ENCODE peak calls at places on chromosomes 3 and 15, in nine cellular contexts. T is H9; F is ovary; W is fibroblast of mammary gland; I is neural crest cell; Q is mesothelial cell of epicardium; O is OCI-LY7; K is CD4-positive, alpha-beta T cell; H is heart left ventricle. C is an unnamed sample.

GRCh38 chr3:61894988-61895935 is 333.9 kb downstream of the PTPRG start:
- DNase-seq in T (peak; percentile 53), F (no peak), W (peak; percentile 96), I (no peak), Q (peak; percentile 25), O (peak; percentile 59), K (peak; percentile 2), H (peak; percentile 74), C (peak; percentile 85)

GRCh38 chr15:60973637-60974415 is 255.3 kb downstream of the RORA start:
- DNase-seq in T (no peak), F (no peak), W (peak; percentile 87), I (no peak), Q (no peak), O (no peak), K (no peak), H (no peak), C (peak; percentile 61)

GRCh38 chr3:179108091-179108490 is 36.5 kb upstream of the ZMAT3 start:
- DNase-seq in T (no peak), F (no peak), W (peak; percentile 47), I (no peak), Q (no peak), O (no peak), K (no peak), H (no peak), C (peak; percentile 75)

GRCh38 chr15:79743032-79743431 is 153.8 kb downstream of the MTHFS start:
- DNase-seq in T (no peak), F (no peak), W (peak; percentile 19), I (no peak), Q (no peak), O (no peak), K (no peak), H (no peak), C (no peak)

GRCh38 chr3:137105277-137105977 is 147.6 kb downstream of the IL20RB start:
- DNase-seq in T (no peak), F (no peak), W (peak; percentile 66), I (peak; percentile 39), Q (no peak), O (peak; percentile 70), K (no peak), H (no peak), C (peak; percentile 77)

GRCh38 chr3:115790759-115791158 is 167.4 kb downstream of the GAP43 start:
- DNase-seq in T (no peak), F (no peak), W (peak; percentile 99), I (no peak), Q (no peak), O (no peak), K (peak; percentile 29), H (peak; percentile 35), C (peak; percentile 96)

GRCh38 chr15:90648137-90649070 is 68.7 kb upstream of the BLM start:
- DNase-seq in T (no peak), F (no peak), W (peak; percentile 89), I (peak; percentile 51), Q (no peak), O (peak; percentile 84), K (peak; percentile 33), H (peak; percentile 78), C (peak; percentile 80)

GRCh38 chr15:68417897-68418296 is 14.1 kb downstream of the ITGA11 start:
- DNase-seq in T (peak; percentile 4), F (no peak), W (no peak), I (no peak), Q (no peak), O (no peak), K (no peak), H (no peak), C (peak; percentile 50)

GRCh38 chr15:78087944-78088772 is 4.2 kb upstream of the SH2D7 start:
- DNase-seq in T (no peak), F (peak; percentile 7), W (no peak), I (no peak), Q (no peak), O (peak; percentile 64), K (no peak), H (peak; percentile 15), C (no peak)

GRCh38 chr3:36900474-36901443 is 44.1 kb downstream of the TRANK1 start:
- DNase-seq in T (no peak), F (no peak), W (no peak), I (no peak), Q (no peak), O (peak; percentile 58), K (no peak), H (no peak), C (no peak)

GRCh38 chr3:142098974-142099373 is 50.4 kb downstream of the TFDP2 start:
- DNase-seq in T (no peak), F (no peak), W (no peak), I (no peak), Q (no peak), O (peak; percentile 35), K (no peak), H (no peak), C (no peak)

GRCh38 chr3:131303848-131304247 is 77.7 kb upstream of the NUDT16 start:
- DNase-seq in T (no peak), F (no peak), W (peak; percentile 33), I (no peak), Q (no peak), O (no peak), K (no peak), H (no peak), C (peak; percentile 33)

GRCh38 chr3:127984241-127984975 is 67.8 kb upstream of the SEC61A1 start:
- DNase-seq in T (no peak), F (no peak), W (no peak), I (no peak), Q (no peak), O (no peak), K (no peak), H (no peak), C (no peak)

GRCh38 chr3:55485208-55485791 is 1.8 kb downstream of the WNT5A start:
- DNase-seq in T (peak; percentile 88), F (peak; percentile 91), W (peak; percentile 85), I (peak; percentile 80), Q (peak; percentile 80), O (peak; percentile 90), K (no peak), H (peak; percentile 74), C (peak; percentile 89)

GRCh38 chr3:122947621-122948202 is 79.9 kb downstream of the SEMA5B start:
- DNase-seq in T (no peak), F (no peak), W (peak; percentile 41), I (no peak), Q (no peak), O (no peak), K (no peak), H (no peak), C (peak; percentile 70)

GRCh38 chr3:183698760-183699159 is 1.2 kb downstream of the YEATS2 start:
- DNase-seq in T (no peak), F (no peak), W (peak; percentile 43), I (no peak), Q (no peak), O (peak; percentile 51), K (no peak), H (no peak), C (peak; percentile 40)

GRCh38 chr3:118272976-118273375 is 761.7 kb downstream of the IGSF11 start:
- DNase-seq in T (no peak), F (no peak), W (no peak), I (no peak), Q (no peak), O (no peak), K (no peak), H (no peak), C (no peak)

GRCh38 chr3:38646630-38647029 is 2.9 kb downstream of the SCN5A start:
- DNase-seq in T (peak; percentile 67), F (no peak), W (peak; percentile 30), I (no peak), Q (no peak), O (peak; percentile 47), K (no peak), H (no peak), C (peak; percentile 54)

DNA sequence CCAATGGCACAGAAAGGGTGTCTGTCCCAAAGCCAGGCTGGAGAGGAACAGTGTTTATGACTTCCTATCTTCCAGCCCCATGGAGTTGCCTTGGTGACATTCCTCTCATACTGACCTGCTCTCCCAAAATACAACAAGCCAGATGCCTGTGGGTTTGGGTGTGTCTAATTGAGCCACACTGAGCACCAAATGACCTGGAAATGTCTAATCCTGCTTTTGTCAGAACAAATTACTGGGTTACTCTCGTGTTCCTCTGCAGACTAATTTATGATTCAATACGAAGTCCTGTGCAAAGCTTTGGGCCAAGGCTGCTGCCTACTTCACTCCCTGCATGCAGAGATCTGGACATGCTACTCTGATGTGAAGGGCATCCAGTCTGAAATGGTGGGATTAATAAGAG is 98.1 kb upstream of the STRIT1 start:
- DNase-seq in T (no peak), F (no peak), W (peak; percentile 95), I (no peak), Q (no peak), O (no peak), K (no peak), H (peak; percentile 37), C (peak; percentile 26)
- TF ChIP-seq CTCF in T (no peak), F (no peak), W (no peak), I (no peak), Q (no peak), O (no peak), K (no peak), H (no peak), C (no peak)

GRCh38 chr15:58179741-58180381 is 41.7 kb downstream of the AQP9 start:
- DNase-seq in T (no peak), F (no peak), W (peak; percentile 76), I (no peak), Q (no peak), O (no peak), K (no peak), H (no peak), C (peak; percentile 64)

GRCh38 chr15:58178668-58179067 is 40.5 kb downstream of the AQP9 start:
- DNase-seq in T (no peak), F (no peak), W (no peak), I (no peak), Q (no peak), O (no peak), K (no peak), H (no peak), C (no peak)

GRCh38 chr15:58179206-58179605 is 41.0 kb downstream of the AQP9 start:
- DNase-seq in T (no peak), F (no peak), W (peak; percentile 57), I (no peak), Q (no peak), O (no peak), K (no peak), H (no peak), C (peak; percentile 26)

GRCh38 chr15:58174709-58175108 is 36.5 kb downstream of the AQP9 start:
- DNase-seq in T (no peak), F (no peak), W (no peak), I (no peak), Q (no peak), O (no peak), K (no peak), H (no peak), C (no peak)

GRCh38 chr15:58175955-58176354 is 37.8 kb downstream of the AQP9 start:
- DNase-seq in T (no peak), F (no peak), W (no peak), I (no peak), Q (no peak), O (no peak), K (no peak), H (no peak), C (no peak)
- TF ChIP-seq CTCF in T (no peak), F (no peak), W (no peak), I (no peak), Q (no peak), O (no peak), K (no peak), H (no peak), C (no peak)

GRCh38 chr3:195188530-195188917 is 82.4 kb downstream of the XXYLT1 start:
- DNase-seq in T (no peak), F (no peak), W (peak; percentile 40), I (no peak), Q (no peak), O (no peak), K (no peak), H (no peak), C (peak; percentile 31)
- TF ChIP-seq CTCF in T (no peak), F (no peak), W (peak; percentile 29), I (no peak), Q (no peak), O (no peak), K (no peak), H (no peak), C (peak; percentile 27)

GRCh38 chr3:64943861-64944260 is 256.1 kb upstream of the ADAMTS9 start:
- DNase-seq in T (no peak), F (no peak), W (no peak), I (no peak), Q (no peak), O (no peak), K (no peak), H (no peak), C (no peak)
- TF ChIP-seq CTCF in T (no peak), F (no peak), W (no peak), I (no peak), Q (no peak), O (no peak), K (no peak), H (no peak), C (no peak)